ENCODE peak calls at places on chromosomes 5 and 9, in five cellular contexts. S, N, J, W and P are unnamed samples. For H3K9me2, the result is how much of the 10 kb centered on the place peaks cover.

GRCh38 chr9:129422843-129423700 is 197.8 kb downstream of the C9orf50 start:
- DNase-seq in N (no peak), S (no peak), W (no peak), J (no peak), P (no peak)

GRCh38 chr5:133314086-133314485 is 262.3 kb downstream of the HSPA4 start:
- DNase-seq in N (no peak), J (no peak), W (no peak), S (no peak), P (no peak)

GRCh38 chr5:151491059-151491458 is 43.7 kb downstream of the SLC36A1 start:
- DNase-seq in S (no peak), N (no peak), J (no peak), W (no peak), P (no peak)

GRCh38 chr5:115097236-115097635 is 72.5 kb downstream of the TRIM36 start:
- DNase-seq in W (no peak), S (no peak), J (no peak), N (peak), P (no peak)

GRCh38 chr9:2722715-2723114 is 5.4 kb downstream of the KCNV2 start:
- DNase-seq in N (no peak), J (no peak), W (peak), S (peak), P (peak)

GRCh38 chr5:181088289-181088688 is 42.7 kb downstream of the OR2V1 start:
- DNase-seq in J (no peak), N (peak), S (peak), W (no peak), P (peak)

GRCh38 chr5:3317051-3317795 is 278.4 kb upstream of the IRX1 start:
- DNase-seq in W (no peak), S (no peak), N (no peak), J (no peak), P (peak)

GRCh38 chr9:127555830-127556820 is 56.0 kb upstream of the STXBP1 start:
- DNase-seq in J (peak), N (peak), W (no peak), S (no peak), P (peak)

GRCh38 chr9:94139672-94140417 is 55.6 kb downstream of the PTPDC1 start:
- DNase-seq in N (peak), J (peak), S (no peak), W (no peak), P (peak)

GRCh38 chr9:79123419-79123818 is 448.3 kb upstream of the TLE4 start:
- DNase-seq in W (no peak), S (no peak), N (no peak), J (peak), P (peak)

GRCh38 chr9:36040271-36040925 is 3.7 kb downstream of the RECK start:
- DNase-seq in J (no peak), N (no peak), W (no peak), S (no peak), P (peak)

GRCh38 chr5:168654225-168654624 is 75.1 kb upstream of the PANK3 start:
- DNase-seq in N (no peak), W (peak), J (peak), S (no peak), P (peak)

GRCh38 chr9:110700953-110701352 is 32.4 kb downstream of the MUSK start:
- DNase-seq in J (no peak), N (peak), S (no peak), W (no peak), P (peak)

GRCh38 chr5:103041071-103041676 is 78.8 kb downstream of the GIN1 start:
- DNase-seq in S (peak), J (peak), W (peak), N (peak), P (peak)

GRCh38 chr9:33129886-33130284 is 37.3 kb downstream of the B4GALT1 start:
- DNase-seq in W (no peak), J (peak), S (no peak), N (peak), P (no peak)

GRCh38 chr5:54259090-54259489 is 51.3 kb downstream of the ARL15 start:
- DNase-seq in W (no peak), S (no peak), N (peak), J (no peak), P (peak)

GRCh38 chr9:4678679-4679267 is 596 bp upstream of the CDC37L1 start:
- DNase-seq in J (peak), N (peak), S (peak), W (peak), P (peak)

GRCh38 chr9:69937830-69938535 is 105.7 kb upstream of the MAMDC2 start:
- DNase-seq in N (no peak), W (no peak), S (no peak), J (no peak), P (no peak)

GRCh38 chr9:130172161-130172857 is at the start of gene NCS1:
- DNase-seq in W (peak), N (peak), J (peak), S (peak), P (peak)

GRCh38 chr5:172110921-172111873 is 76.8 kb downstream of the STK10 start:
- DNase-seq in W (peak), S (peak), J (peak), N (peak), P (peak)

GRCh38 chr5:26847041-26847736 is 191.2 kb downstream of the CDH9 start:
- DNase-seq in W (no peak), N (no peak), J (peak), S (peak), P (no peak)

GRCh38 chr5:79936644-79937216 is 54.3 kb downstream of the MTX3 start:
- DNase-seq in S (no peak), W (no peak), N (peak), J (no peak), P (peak)

GRCh38 chr5:115329475-115329874 is 33.0 kb upstream of the CCDC112 start:
- DNase-seq in W (no peak), J (no peak), S (peak), N (no peak), P (no peak)

GRCh38 chr9:37390759-37391158 is 31.7 kb upstream of the GRHPR start:
- DNase-seq in S (peak), J (peak), N (peak), W (no peak), P (peak)

GRCh38 chr9:74773886-74774479 is 113.7 kb downstream of the TRPM6 start:
- DNase-seq in N (peak), J (peak), W (peak), S (peak), P (peak)

GRCh38 chr5:115599502-115599901 is 2.8 kb downstream of the TICAM2 start:
- DNase-seq in N (no peak), S (no peak), W (peak), J (peak), P (peak)

GRCh38 chr5:5351288-5352089 is 71.0 kb upstream of the ICE1 start:
- DNase-seq in S (no peak), W (no peak), N (peak), J (peak), P (no peak)

GRCh38 chr9:114070188-114071103 is 7.7 kb downstream of the AMBP start:
- DNase-seq in J (no peak), S (no peak), N (no peak), W (no peak), P (no peak)

GRCh38 chr5:42889311-42889933 is 77.7 kb upstream of the SELENOP start:
- DNase-seq in N (peak), W (peak), J (peak), S (peak), P (peak)

DNA sequence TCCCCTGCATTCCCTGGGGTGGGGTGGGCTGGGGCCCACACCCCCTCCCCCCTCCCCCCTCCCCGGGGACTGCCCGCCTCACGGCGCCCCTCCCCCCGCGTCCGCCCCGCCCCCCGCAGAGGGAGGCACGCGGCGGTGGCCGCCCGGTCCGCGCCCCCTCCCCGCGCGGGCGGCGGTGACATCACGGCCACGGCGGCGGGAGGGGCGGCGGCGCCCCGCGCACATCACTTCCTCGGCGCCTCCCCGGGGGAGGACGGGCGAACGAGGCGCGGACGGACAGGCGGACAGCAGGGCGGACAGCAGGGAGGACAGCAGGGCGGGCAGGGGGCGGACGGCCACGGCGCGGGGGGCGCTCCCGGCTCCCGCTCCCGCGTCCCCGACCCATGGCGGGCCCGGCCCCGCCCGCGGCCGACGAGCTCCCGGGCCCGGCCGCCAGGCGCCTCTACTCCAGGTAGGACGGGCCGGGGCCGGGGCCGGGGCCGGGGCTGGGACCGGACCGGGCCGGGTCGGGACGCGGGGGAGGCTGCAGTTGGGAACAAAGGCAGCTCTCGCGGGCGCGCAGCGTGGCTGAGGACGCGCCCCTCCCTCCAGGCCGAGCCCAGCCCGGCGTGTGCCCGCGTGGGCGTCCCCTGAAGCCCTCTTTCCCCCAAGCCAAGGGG is at the start of gene GPSM1:
- DNase-seq in W (peak), N (peak), S (peak), J (peak), P (peak)
- H3K9me2 ChIP-seq in W (under half), N (under half), S (under half), J (under half), P (under half)

GRCh38 chr9:105293408-105293807 is 49.0 kb downstream of the SLC44A1 start:
- DNase-seq in S (no peak), W (no peak), N (no peak), J (no peak), P (no peak)
- H3K9me2 ChIP-seq in S (under half), W (under half), N (under half), J (under half), P (under half)

GRCh38 chr9:122389799-122390481 is 19.1 kb downstream of the PTGS1 start:
- DNase-seq in S (peak), N (peak), W (no peak), J (no peak), P (no peak)

GRCh38 chr9:122386316-122386872 is 15.6 kb downstream of the PTGS1 start:
- DNase-seq in J (no peak), N (no peak), S (no peak), W (no peak), P (no peak)

GRCh38 chr9:122387526-122387925 is 16.7 kb downstream of the PTGS1 start:
- DNase-seq in S (no peak), N (no peak), J (no peak), W (no peak), P (no peak)

GRCh38 chr9:122392284-122392683 is 21.5 kb downstream of the PTGS1 start:
- DNase-seq in J (no peak), W (no peak), N (no peak), S (no peak), P (no peak)

GRCh38 chr9:122389195-122389594 is 18.4 kb downstream of the PTGS1 start:
- DNase-seq in N (no peak), W (no peak), S (no peak), J (no peak), P (no peak)
- H3K9me2 ChIP-seq in N (under half), W (under half), S (under half), J (under half), P (under half)

DNA sequence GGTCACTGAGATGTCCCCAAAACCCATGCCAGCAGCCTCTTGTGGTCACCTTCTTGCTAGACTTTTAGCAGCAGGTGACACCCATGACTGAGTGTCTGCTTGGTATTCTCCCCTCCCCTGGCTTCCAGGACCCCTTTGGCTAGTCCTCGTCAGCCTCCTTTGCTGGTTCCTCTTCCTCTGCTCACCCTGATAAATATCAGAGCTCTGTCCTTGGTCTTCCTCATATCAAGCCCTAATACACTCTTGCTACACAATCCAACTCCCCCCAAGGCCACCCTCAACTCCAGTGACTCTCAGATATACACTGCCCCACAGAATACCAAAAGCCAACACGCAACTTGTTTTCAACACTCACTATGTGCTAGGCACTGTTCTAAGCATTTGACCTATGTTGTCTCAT is 30.2 kb upstream of the LCP2 start:
- DNase-seq in N (no peak), W (no peak), J (no peak), S (no peak), P (no peak)
- H3K9me2 ChIP-seq in N (under half), W (under half), J (under half), S (under half), P (under half)

DNA sequence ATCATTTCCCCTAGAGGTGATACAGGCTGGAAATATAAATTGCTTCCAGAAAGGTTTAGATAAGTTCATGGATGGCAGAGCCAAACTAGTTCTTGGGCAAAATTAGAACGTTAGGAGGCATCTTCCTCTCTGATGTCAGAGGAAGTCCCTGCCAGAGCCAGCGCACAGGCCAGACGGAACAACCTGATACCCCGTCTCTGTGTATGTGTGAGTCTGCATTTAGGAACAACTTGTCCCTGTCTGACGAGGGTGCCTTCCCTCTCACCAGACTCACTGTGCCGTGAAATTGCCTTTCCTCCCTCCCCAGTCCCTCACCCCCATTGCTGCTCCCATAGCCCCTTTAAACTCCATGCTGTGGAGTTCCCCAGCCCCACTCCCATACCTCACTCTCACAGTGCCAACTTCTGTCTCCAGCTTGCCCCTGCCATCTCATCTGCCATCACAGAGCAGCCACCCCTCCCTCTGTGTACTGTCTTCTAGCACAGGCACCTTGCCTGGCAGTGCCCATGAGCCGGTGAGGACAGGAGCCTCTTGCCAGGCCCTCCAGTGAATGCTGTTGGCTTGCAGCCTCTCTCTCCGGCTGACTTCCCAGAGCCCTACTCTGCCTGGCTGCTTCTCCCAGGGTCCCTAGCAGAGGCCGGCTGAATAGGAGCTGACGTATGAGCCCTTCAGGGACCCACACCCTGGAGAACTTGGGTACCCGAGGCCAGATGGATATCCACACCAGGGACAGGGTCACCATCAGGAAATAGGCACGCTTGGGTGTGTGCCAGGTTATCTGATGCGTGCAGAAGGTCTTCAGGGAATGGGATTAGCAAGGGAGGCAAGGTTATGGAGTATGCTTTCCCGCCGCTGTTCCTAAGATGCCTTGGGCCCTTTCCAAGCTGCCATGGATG is 26.7 kb downstream of the UNC5A start:
- DNase-seq in N (no peak), W (no peak), S (no peak), J (no peak), P (no peak)
- H3K9me2 ChIP-seq in N (under half), W (under half), S (under half), J (under half), P (under half)

DNA sequence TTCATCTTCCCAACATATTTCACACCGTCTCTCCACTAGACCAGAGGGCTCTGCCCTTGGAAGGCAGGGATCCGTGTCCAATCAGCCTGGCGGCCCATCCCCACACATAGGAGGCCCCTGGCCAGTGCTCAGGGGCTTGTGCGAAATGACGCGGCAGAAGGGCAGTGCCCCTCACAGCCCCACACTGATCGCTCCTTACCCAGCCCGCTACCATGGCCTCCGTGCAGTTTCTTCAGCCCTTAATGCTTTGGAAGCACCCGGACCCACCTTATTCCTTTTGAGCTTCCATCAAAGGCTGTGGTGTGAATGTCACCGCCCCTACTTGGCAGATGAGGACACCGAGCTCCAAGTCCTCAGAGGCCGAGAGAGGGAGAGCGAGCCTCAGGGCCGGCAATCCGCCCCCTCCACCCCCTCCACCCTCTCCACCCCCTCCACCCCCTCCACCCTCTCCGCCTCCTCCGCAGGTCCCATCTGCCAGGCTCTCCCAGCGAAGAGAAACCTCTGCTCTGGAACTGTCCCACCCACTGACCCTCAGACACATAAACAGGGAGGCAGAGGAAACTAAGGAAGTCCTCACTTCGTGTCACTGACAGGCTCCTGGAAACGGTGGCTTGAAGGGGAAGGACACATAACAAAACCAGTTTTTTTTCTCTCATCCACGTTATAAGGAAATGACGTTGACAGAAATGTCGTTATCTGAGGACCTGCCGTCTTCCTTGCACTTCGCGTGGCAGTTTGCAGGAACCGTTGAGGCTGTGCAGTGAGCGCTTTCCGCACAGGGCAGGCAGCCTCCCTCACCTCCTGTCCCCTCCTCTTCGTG is 13.9 kb downstream of the QSOX2 start:
- DNase-seq in N (no peak), S (no peak), J (no peak), W (no peak), P (no peak)
- H3K9me2 ChIP-seq in N (under half), S (under half), J (under half), W (under half), P (under half)

GRCh38 chr5:97112212-97112611 is 30.2 kb downstream of the LIX1 start:
- DNase-seq in W (no peak), S (no peak), J (no peak), N (no peak), P (no peak)

GRCh38 chr5:97111612-97112011 is 30.8 kb downstream of the LIX1 start:
- DNase-seq in N (no peak), J (peak), W (no peak), S (no peak), P (no peak)

GRCh38 chr5:97111004-97111403 is 31.4 kb downstream of the LIX1 start:
- DNase-seq in W (no peak), J (no peak), S (no peak), N (no peak), P (no peak)

GRCh38 chr5:97118623-97119022 is 23.8 kb downstream of the LIX1 start:
- DNase-seq in S (no peak), N (no peak), W (no peak), J (no peak), P (no peak)

DNA sequence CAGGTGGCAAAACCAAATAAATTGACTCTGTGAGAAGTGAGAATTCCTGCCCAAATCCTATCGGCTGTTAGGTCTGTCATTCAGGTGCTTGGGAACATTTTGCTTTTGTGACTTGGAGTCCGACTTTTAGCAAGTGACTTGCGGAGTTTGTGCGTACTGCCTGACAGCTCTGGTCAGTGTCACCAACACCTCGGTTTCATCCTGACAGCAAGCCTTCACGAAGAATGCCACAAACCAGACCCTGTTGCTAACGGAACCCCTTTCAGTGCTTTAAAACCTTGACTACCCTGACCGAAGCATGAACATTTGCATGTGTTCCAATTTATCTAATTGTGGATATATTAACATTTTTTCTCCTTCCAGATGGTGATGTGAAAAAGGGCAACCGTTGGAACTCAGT is 26.5 kb downstream of the LIX1 start:
- DNase-seq in S (no peak), W (no peak), N (no peak), J (no peak), P (no peak)
- H3K9me2 ChIP-seq in S (under half), W (under half), N (under half), J (under half), P (under half)

GRCh38 chr9:38527507-38527906 is 92.9 kb downstream of the ANKRD18A start:
- DNase-seq in N (no peak), S (no peak), J (no peak), W (no peak), P (no peak)

GRCh38 chr9:38526571-38526970 is 93.8 kb downstream of the ANKRD18A start:
- DNase-seq in W (no peak), S (peak), J (no peak), N (no peak), P (no peak)

DNA sequence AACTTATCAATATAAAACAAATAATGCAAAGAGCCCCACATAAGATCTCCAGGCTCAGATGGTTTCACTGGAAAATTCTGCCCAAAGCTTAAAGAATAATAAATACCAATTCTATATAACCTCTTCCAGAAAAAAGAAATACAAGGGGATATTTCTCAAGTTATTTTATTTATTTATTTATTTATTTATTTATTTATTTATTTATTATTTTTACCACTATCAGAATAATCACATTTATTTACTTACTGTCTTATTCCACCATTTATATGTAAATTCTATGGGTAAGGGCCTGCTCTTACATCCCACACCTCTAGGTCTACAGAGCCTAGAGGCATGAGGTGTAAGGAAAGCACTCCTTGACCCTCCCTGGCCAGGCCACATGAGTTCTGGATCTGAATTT is 91.1 kb downstream of the ANKRD18A start:
- DNase-seq in J (no peak), N (no peak), W (no peak), S (no peak), P (no peak)
- H3K9me2 ChIP-seq in J (under half), N (under half), W (under half), S (under half), P (under half)